ENCODE peak calls at places on chromosomes 1 and 21, in five cellular contexts. X is K562, F is GM12878, Y is IMR-90, W is HepG2. E is an unnamed sample.

GRCh38 chr1:174999926-175000696 is at the start of gene CACYBP:
- DNase-seq in X (no peak), F (no peak), Y (peak; percentile 30), W (peak; percentile 29), E (peak; percentile 95)

GRCh38 chr1:243420968-243421675 is 165.3 kb downstream of the SDCCAG8 start:
- DNase-seq in X (no peak), F (no peak), Y (no peak), W (no peak), E (no peak)

GRCh38 chr1:53155534-53155933 is 13.1 kb upstream of the SLC1A7 start:
- DNase-seq in X (no peak), F (no peak), Y (no peak), W (no peak), E (no peak)

GRCh38 chr1:233617025-233617424 is 3.1 kb downstream of the KCNK1 start:
- DNase-seq in X (no peak), F (no peak), Y (no peak), W (no peak), E (no peak)

GRCh38 chr1:181179980-181180964 is 91.8 kb downstream of the IER5 start:
- DNase-seq in X (no peak), F (peak; percentile 4), Y (peak; percentile 84), W (no peak), E (no peak)

GRCh38 chr1:25875856-25876692 is 566 bp upstream of the PAQR7 start:
- DNase-seq in X (no peak), F (no peak), Y (no peak), W (no peak), E (no peak)

GRCh38 chr1:53860967-53861411 is 22.9 kb upstream of the NDC1 start:
- DNase-seq in X (peak; percentile 81), F (no peak), Y (peak; percentile 61), W (peak; percentile 69), E (peak; percentile 64)

GRCh38 chr1:225253784-225254183 is 174.1 kb downstream of the LBR start:
- DNase-seq in X (no peak), F (no peak), Y (peak; percentile 3), W (no peak), E (no peak)

GRCh38 chr1:236103646-236104218 is 38.6 kb upstream of the GPR137B start:
- DNase-seq in X (peak; percentile 86), F (no peak), Y (peak; percentile 57), W (peak; percentile 42), E (peak; percentile 83)

GRCh38 chr1:40780678-40781613 is 2.6 kb upstream of the KCNQ4 start:
- DNase-seq in X (no peak), F (no peak), Y (peak; percentile 32), W (no peak), E (no peak)

GRCh38 chr1:215606036-215606435 is 38.9 kb downstream of the KCTD3 start:
- DNase-seq in X (no peak), F (no peak), Y (no peak), W (no peak), E (no peak)
- H3K4me2 ChIP-seq in X (no peak overlapping the region), F (no peak overlapping the region), Y (no peak overlapping the region), W (no peak overlapping the region), E (no peak overlapping the region)

GRCh38 chr21:29343517-29343916 is 44.8 kb downstream of the BACH1 start:
- DNase-seq in X (no peak), F (no peak), Y (peak; percentile 94), W (no peak), E (no peak)
- TF ChIP-seq SMC3 in X (no peak), F (no peak), Y (no peak), W (no peak), E (no peak)

GRCh38 chr1:224132901-224133300 is 19.0 kb downstream of the FBXO28 start:
- DNase-seq in X (no peak), F (no peak), Y (no peak), W (no peak), E (no peak)

GRCh38 chr1:224138198-224138597 is 24.3 kb downstream of the FBXO28 start:
- DNase-seq in X (no peak), F (no peak), Y (no peak), W (no peak), E (no peak)

GRCh38 chr1:224137518-224137917 is 23.6 kb downstream of the FBXO28 start:
- DNase-seq in X (no peak), F (no peak), Y (no peak), W (no peak), E (no peak)

GRCh38 chr1:224131253-224131652 is 17.3 kb downstream of the FBXO28 start:
- DNase-seq in X (no peak), F (no peak), Y (no peak), W (no peak), E (no peak)

GRCh38 chr1:224133741-224134299 is 19.9 kb downstream of the FBXO28 start:
- DNase-seq in X (no peak), F (no peak), Y (no peak), W (no peak), E (no peak)
- H3K36me3 ChIP-seq in X (peaks cover 79% of the 10 kb centered on the region), F (peaks cover 19% of the 10 kb centered on the region), Y (peaks cover 31% of the 10 kb centered on the region), W (peaks cover 60% of the 10 kb centered on the region), E (peaks cover 38% of the 10 kb centered on the region)

DNA sequence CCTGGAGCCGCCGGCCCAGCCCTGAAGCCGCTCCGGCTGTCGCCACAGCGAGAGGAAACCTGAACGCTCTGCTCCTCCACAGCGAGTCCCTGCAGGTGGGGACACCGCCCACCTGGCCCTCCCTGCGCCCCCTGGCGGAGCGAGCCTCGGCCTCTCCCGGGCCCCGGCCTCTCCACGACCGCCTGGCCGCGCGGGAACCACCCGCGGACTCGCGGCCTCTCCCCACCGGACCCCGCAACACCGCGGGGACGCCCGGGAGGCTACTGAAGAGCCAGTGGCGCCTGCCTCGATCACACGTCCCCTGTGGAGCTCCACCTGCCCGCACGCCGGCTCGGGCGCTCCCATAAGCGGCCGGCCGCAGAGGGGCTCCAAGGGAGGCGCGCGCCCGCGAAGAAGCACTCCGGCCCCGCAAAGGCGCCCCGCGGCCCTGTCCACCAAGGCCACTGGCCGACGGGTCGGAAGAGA is 109.6 kb downstream of the KCNN3 start:
- DNase-seq in X (peak; percentile 72), F (no peak), Y (no peak), W (peak; percentile 17), E (peak; percentile 91)
- H3K4me2 ChIP-seq in X (peak overlapping the region; percentile 57), F (peak overlapping the region; percentile 59), Y (no peak overlapping the region), W (peak overlapping the region; percentile 42), E (peak overlapping the region; percentile 74)